ENCODE peak calls at places on chromosomes 12 and 14, in four cellular contexts. T, R, S and Y are unnamed samples.

GRCh38 chr12:11649413-11650278 is at the start of gene ETV6:
- DNase-seq in T (peak), R (peak), S (peak), Y (peak)

GRCh38 chr12:24948452-24948815 is 467 bp downstream of the BCAT1 start:
- DNase-seq in T (peak), R (no peak), S (no peak), Y (peak)

GRCh38 chr14:64845878-64846277 is 33.8 kb downstream of the SPTB start:
- DNase-seq in T (peak), R (no peak), S (no peak), Y (no peak)

GRCh38 chr14:101072531-101072930 is 169.0 kb upstream of the RTL1 start:
- DNase-seq in T (no peak), R (no peak), S (no peak), Y (no peak)

GRCh38 chr12:97984456-97984855 is 521.9 kb downstream of the RMST start:
- DNase-seq in T (peak), R (no peak), S (no peak), Y (no peak)

GRCh38 chr12:107884769-107885694 is 110.5 kb downstream of the ASCL4 start:
- DNase-seq in T (peak), R (no peak), S (no peak), Y (peak)

GRCh38 chr12:3604750-3605638 is 114.0 kb downstream of the PRMT8 start:
- DNase-seq in T (peak), R (no peak), S (no peak), Y (peak)

GRCh38 chr12:31687101-31687527 is 27.6 kb downstream of the ETFBKMT start:
- DNase-seq in T (no peak), R (no peak), S (no peak), Y (no peak)

GRCh38 chr12:129300011-129300410 is 446.7 kb downstream of the GLT1D1 start:
- DNase-seq in T (no peak), R (no peak), S (no peak), Y (no peak)

GRCh38 chr12:1640630-1641234 is 11.7 kb downstream of the WNT5B start:
- DNase-seq in T (no peak), R (no peak), S (no peak), Y (no peak)

GRCh38 chr14:54348923-54349615 is 47.7 kb upstream of the CDKN3 start:
- DNase-seq in T (no peak), R (no peak), S (no peak), Y (peak)

GRCh38 chr12:93571854-93572711 is at the start of gene SOCS2:
- DNase-seq in T (no peak), R (no peak), S (no peak), Y (peak)

GRCh38 chr14:67766035-67766680 is 50.2 kb downstream of the ZFYVE26 start:
- DNase-seq in T (no peak), R (no peak), S (no peak), Y (no peak)

GRCh38 chr12:85310456-85311076 is 30.5 kb downstream of the ALX1 start:
- DNase-seq in T (no peak), R (no peak), S (no peak), Y (peak)

GRCh38 chr14:58513272-58513671 is 85.8 kb downstream of the KIAA0586 start:
- DNase-seq in T (no peak), R (no peak), S (no peak), Y (no peak)

GRCh38 chr14:105857223-105857815 is 330.9 kb downstream of the TMEM121 start:
- DNase-seq in T (no peak), R (no peak), S (no peak), Y (no peak)

GRCh38 chr12:122106891-122107660 is 28.5 kb downstream of the MLXIP start:
- DNase-seq in T (peak), R (no peak), S (no peak), Y (no peak)

GRCh38 chr12:102814691-102815367 is 102.2 kb downstream of the PAH start:
- DNase-seq in T (no peak), R (no peak), S (no peak), Y (no peak)

GRCh38 chr12:3015356-3015755 is 56.2 kb downstream of the TEAD4 start:
- DNase-seq in T (no peak), R (no peak), S (no peak), Y (no peak)

GRCh38 chr14:31541702-31542101 is 19.5 kb upstream of the NUBPL start:
- DNase-seq in T (no peak), R (no peak), S (no peak), Y (no peak)

GRCh38 chr14:39006721-39007410 is 96.2 kb downstream of the SEC23A start:
- DNase-seq in T (no peak), R (no peak), S (no peak), Y (no peak)

GRCh38 chr12:118058881-118059644 is 1.9 kb downstream of the WSB2 start:
- DNase-seq in T (no peak), R (no peak), S (no peak), Y (peak)

GRCh38 chr12:122491991-122492390 is 8.7 kb downstream of the ZCCHC8 start:
- DNase-seq in T (no peak), R (no peak), S (no peak), Y (no peak)

GRCh38 chr12:26286186-26286585 is 90.8 kb downstream of the SSPN start:
- DNase-seq in T (peak), R (no peak), S (no peak), Y (no peak)

GRCh38 chr12:71195338-71195896 is 37.6 kb upstream of the TSPAN8 start:
- DNase-seq in T (no peak), R (no peak), S (no peak), Y (no peak)

GRCh38 chr12:68113644-68114043 is 45.9 kb downstream of the IFNG start:
- DNase-seq in T (no peak), R (peak), S (no peak), Y (no peak)

GRCh38 chr12:116140559-116140958 is 136.9 kb downstream of the MED13L start:
- DNase-seq in T (no peak), R (no peak), S (no peak), Y (no peak)

GRCh38 chr12:83183132-83183531 is 496.4 kb downstream of the TMTC2 start:
- DNase-seq in T (no peak), R (no peak), S (no peak), Y (no peak)

GRCh38 chr12:42552822-42553221 is 36.7 kb downstream of the PRICKLE1 start:
- DNase-seq in T (no peak), R (no peak), S (no peak), Y (no peak)

GRCh38 chr14:61386173-61386772 is 64.9 kb downstream of the PRKCH start:
- DNase-seq in T (no peak), R (no peak), S (no peak), Y (no peak)

GRCh38 chr12:101678081-101678480 is 19.4 kb upstream of the CHPT1 start:
- DNase-seq in T (no peak), R (no peak), S (no peak), Y (no peak)

GRCh38 chr14:85252011-85252410 is 277.9 kb upstream of the FLRT2 start:
- DNase-seq in T (peak), R (no peak), S (no peak), Y (peak)

GRCh38 chr12:117334855-117335587 is 26.4 kb downstream of the NOS1 start:
- DNase-seq in T (no peak), R (no peak), S (no peak), Y (no peak)

GRCh38 chr12:121942145-121942718 is 23.8 kb downstream of the CFAP251 start:
- DNase-seq in T (peak), R (no peak), S (no peak), Y (peak)

GRCh38 chr12:47377414-47378221 is 297.9 kb upstream of the AMIGO2 start:
- DNase-seq in T (peak), R (no peak), S (no peak), Y (peak)

GRCh38 chr14:101480022-101480746 is 81.1 kb upstream of the DIO3 start:
- DNase-seq in T (no peak), R (no peak), S (no peak), Y (no peak)

GRCh38 chr12:79778802-79779201 is 88.0 kb upstream of the PAWR start:
- DNase-seq in T (no peak), R (no peak), S (no peak), Y (no peak)

GRCh38 chr12:88553941-88554658 is 26.2 kb downstream of the KITLG start:
- DNase-seq in T (peak), R (no peak), S (no peak), Y (peak)